ENCODE peak calls at places on chromosomes 2 and 18, in eight cellular contexts. Y is SHP77, S is NCI-H774, C is NCI-H1417, O is NCI-H748 treated with DMSO at 0.1 percent for 48 hours, P is keratinocyte, M is H54, V is GM18507. H is an unnamed sample.

GRCh38 chr2:2751715-2752315 is 420.7 kb upstream of the MYT1L start:
- DNase-seq in Y (no peak), S (no peak), C (no peak), O (no peak), P (no peak), M (no peak), V (no peak), H (no peak)

GRCh38 chr18:3547891-3548615 is 98.1 kb downstream of the TGIF1 start:
- DNase-seq in Y (no peak), S (no peak), C (no peak), O (no peak), P (no peak), M (no peak), V (no peak), H (no peak)

GRCh38 chr2:88690591-88691338 is 708 bp upstream of the RPIA start:
- DNase-seq in Y (peak; percentile 24), S (peak; percentile 39), C (no peak), O (no peak), P (peak; percentile 36), M (peak; percentile 14), V (no peak), H (no peak)

GRCh38 chr18:48897531-48897930 is 53.2 kb downstream of the SMAD7 start:
- DNase-seq in Y (no peak), S (no peak), C (no peak), O (no peak), P (no peak), M (no peak), V (no peak), H (no peak)

GRCh38 chr2:88857951-88858406 is 166.5 kb downstream of the RPIA start:
- DNase-seq in Y (no peak), S (no peak), C (no peak), O (no peak), P (no peak), M (no peak), V (no peak), H (no peak)

GRCh38 chr18:46917808-46918600 is 602 bp downstream of the KATNAL2 start:
- DNase-seq in Y (peak; percentile 31), S (no peak), C (peak; percentile 35), O (no peak), P (no peak), M (no peak), V (peak; percentile 17), H (no peak)

GRCh38 chr2:99490088-99491065 is 560 bp upstream of the REV1 start:
- DNase-seq in Y (peak; percentile 91), S (peak; percentile 93), C (peak; percentile 95), O (peak; percentile 78), P (peak; percentile 56), M (peak; percentile 92), V (peak; percentile 90), H (peak; percentile 81)

GRCh38 chr2:191656389-191656788 is 21.5 kb upstream of the NABP1 start:
- DNase-seq in Y (no peak), S (no peak), C (no peak), O (no peak), P (no peak), M (no peak), V (no peak), H (no peak)

GRCh38 chr18:69948919-69949537 is 1.4 kb upstream of the CD226 start:
- DNase-seq in Y (no peak), S (no peak), C (no peak), O (no peak), P (no peak), M (no peak), V (no peak), H (no peak)

GRCh38 chr2:105113616-105114275 is 75.9 kb downstream of the MRPS9 start:
- DNase-seq in Y (no peak), S (no peak), C (no peak), O (no peak), P (no peak), M (no peak), V (no peak), H (no peak)

GRCh38 chr2:177352441-177353070 is 40.0 kb upstream of the AGPS start:
- DNase-seq in Y (no peak), S (no peak), C (no peak), O (no peak), P (no peak), M (no peak), V (no peak), H (no peak)

GRCh38 chr2:176415156-176415870 is 146.1 kb downstream of the MTX2 start:
- DNase-seq in Y (no peak), S (no peak), C (no peak), O (no peak), P (no peak), M (no peak), V (no peak), H (no peak)

GRCh38 chr2:233032551-233033320 is at the start of gene NEU2:
- DNase-seq in Y (no peak), S (no peak), C (no peak), O (no peak), P (no peak), M (no peak), V (no peak), H (no peak)

GRCh38 chr2:107529146-107529545 is 297.5 kb upstream of the RGPD4 start:
- DNase-seq in Y (peak; percentile 64), S (no peak), C (peak; percentile 7), O (no peak), P (no peak), M (no peak), V (no peak), H (no peak)

GRCh38 chr2:144099746-144100438 is 420.0 kb downstream of the ZEB2 start:
- DNase-seq in Y (no peak), S (no peak), C (no peak), O (no peak), P (peak; percentile 89), M (peak; percentile 30), V (no peak), H (no peak)

GRCh38 chr2:12057436-12058166 is 311.2 kb downstream of the LPIN1 start:
- DNase-seq in Y (no peak), S (no peak), C (no peak), O (no peak), P (no peak), M (peak; percentile 15), V (peak; percentile 42), H (no peak)

GRCh38 chr18:54223568-54224241 is 764 bp downstream of the MBD2 start:
- DNase-seq in Y (peak; percentile 38), S (peak; percentile 17), C (peak; percentile 33), O (peak; percentile 39), P (peak; percentile 53), M (peak; percentile 30), V (no peak), H (peak; percentile 58)

GRCh38 chr2:119174216-119174992 is 15.9 kb upstream of the C1QL2 start:
- DNase-seq in Y (peak; percentile 68), S (peak; percentile 28), C (peak; percentile 41), O (peak; percentile 18), P (no peak), M (peak; percentile 61), V (peak; percentile 46), H (no peak)

GRCh38 chr2:150167711-150168110 is 319.8 kb downstream of the RND3 start:
- DNase-seq in Y (no peak), S (no peak), C (no peak), O (no peak), P (peak; percentile 17), M (peak; percentile 21), V (no peak), H (no peak)

GRCh38 chr2:219123356-219124143 is 37.1 kb downstream of the NHEJ1 start:
- DNase-seq in Y (no peak), S (no peak), C (no peak), O (no peak), P (no peak), M (no peak), V (no peak), H (no peak)

GRCh38 chr18:45549296-45549695 is 66.0 kb upstream of the SLC14A2 start:
- DNase-seq in Y (no peak), S (no peak), C (peak; percentile 75), O (no peak), P (no peak), M (no peak), V (no peak), H (no peak)

GRCh38 chr2:178756843-178757242 is 50.4 kb downstream of the TTN start:
- DNase-seq in Y (no peak), S (no peak), C (no peak), O (no peak), P (no peak), M (peak; percentile 3), V (no peak), H (no peak)

GRCh38 chr18:77973745-77974144 is 724.1 kb downstream of the GALR1 start:
- DNase-seq in Y (no peak), S (no peak), C (no peak), O (no peak), P (no peak), M (no peak), V (no peak), H (no peak)

GRCh38 chr2:205129531-205129930 is 552.8 kb upstream of the NRP2 start:
- DNase-seq in Y (no peak), S (no peak), C (no peak), O (no peak), P (no peak), M (no peak), V (no peak), H (no peak)

GRCh38 chr2:45121236-45121927 is 112.1 kb upstream of the SIX2 start:
- DNase-seq in Y (no peak), S (no peak), C (peak; percentile 95), O (no peak), P (no peak), M (no peak), V (no peak), H (no peak)

GRCh38 chr2:21175895-21176646 is 52.3 kb downstream of the TDRD15 start:
- DNase-seq in Y (peak; percentile 41), S (no peak), C (no peak), O (peak; percentile 42), P (no peak), M (no peak), V (no peak), H (no peak)

GRCh38 chr2:85907671-85908157 is 18.9 kb upstream of the ST3GAL5 start:
- DNase-seq in Y (no peak), S (no peak), C (no peak), O (no peak), P (peak; percentile 98), M (no peak), V (no peak), H (no peak)

GRCh38 chr2:101364878-101365277 is 22.4 kb downstream of the CREG2 start:
- DNase-seq in Y (no peak), S (no peak), C (no peak), O (no peak), P (no peak), M (no peak), V (no peak), H (no peak)

GRCh38 chr2:13605266-13605665 is 888.5 kb downstream of the TRIB2 start:
- DNase-seq in Y (no peak), S (no peak), C (peak; percentile 17), O (no peak), P (no peak), M (no peak), V (no peak), H (no peak)

GRCh38 chr2:190343500-190344274 is at the start of gene INPP1:
- DNase-seq in Y (peak; percentile 31), S (no peak), C (peak; percentile 36), O (peak; percentile 34), P (no peak), M (peak; percentile 70), V (peak; percentile 40), H (no peak)